ENCODE peak calls at places on chromosomes 12 and 14, in nine cellular contexts. One of them, this sample, is unnamed.

GRCh38 chr14:32329146-32329545 is at the start of gene AKAP6:
- DNase-seq in ovary: no peak
- DNase-seq in M059J: no peak
- DNase-seq in mucosa of gallbladder: no peak
- DNase-seq in hypothalamus: peak
- DNase-seq in GDM1: no peak
- DNase-seq in central memory CD8-positive, alpha-beta T cell: no peak
- DNase-seq in A549: no peak
- DNase-seq in neural crest cell: peak
- DNase-seq in this sample: no peak

GRCh38 chr12:64810831-64811230 is 13.6 kb upstream of the TBC1D30 start:
- DNase-seq in ovary: no peak
- DNase-seq in M059J: peak
- DNase-seq in mucosa of gallbladder: no peak
- DNase-seq in hypothalamus: no peak
- DNase-seq in GDM1: no peak
- DNase-seq in central memory CD8-positive, alpha-beta T cell: no peak
- DNase-seq in A549: peak
- DNase-seq in neural crest cell: no peak
- DNase-seq in this sample: no peak

GRCh38 chr14:23172572-23172971 is 10.9 kb downstream of the SLC7A8 start:
- DNase-seq in ovary: no peak
- DNase-seq in M059J: no peak
- DNase-seq in mucosa of gallbladder: no peak
- DNase-seq in hypothalamus: no peak
- DNase-seq in GDM1: no peak
- DNase-seq in central memory CD8-positive, alpha-beta T cell: no peak
- DNase-seq in A549: no peak
- DNase-seq in neural crest cell: no peak
- DNase-seq in this sample: no peak

GRCh38 chr12:117980621-117981020 is 11.8 kb upstream of the KSR2 start:
- DNase-seq in ovary: no peak
- DNase-seq in M059J: no peak
- DNase-seq in mucosa of gallbladder: no peak
- DNase-seq in hypothalamus: no peak
- DNase-seq in GDM1: no peak
- DNase-seq in central memory CD8-positive, alpha-beta T cell: no peak
- DNase-seq in A549: no peak
- DNase-seq in neural crest cell: no peak
- DNase-seq in this sample: no peak

GRCh38 chr14:93045965-93046695 is 69.6 kb downstream of the ITPK1 start:
- DNase-seq in ovary: no peak
- DNase-seq in M059J: peak
- DNase-seq in mucosa of gallbladder: no peak
- DNase-seq in hypothalamus: no peak
- DNase-seq in GDM1: no peak
- DNase-seq in central memory CD8-positive, alpha-beta T cell: no peak
- DNase-seq in A549: no peak
- DNase-seq in neural crest cell: no peak
- DNase-seq in this sample: no peak

GRCh38 chr14:24052656-24053547 is 1.1 kb downstream of the CARMIL3 start:
- DNase-seq in ovary: no peak
- DNase-seq in M059J: no peak
- DNase-seq in mucosa of gallbladder: no peak
- DNase-seq in hypothalamus: peak
- DNase-seq in GDM1: no peak
- DNase-seq in central memory CD8-positive, alpha-beta T cell: no peak
- DNase-seq in A549: no peak
- DNase-seq in neural crest cell: no peak
- DNase-seq in this sample: no peak

GRCh38 chr12:32568241-32568640 is 110.9 kb upstream of the DNM1L start:
- DNase-seq in ovary: no peak
- DNase-seq in M059J: peak
- DNase-seq in mucosa of gallbladder: no peak
- DNase-seq in hypothalamus: no peak
- DNase-seq in GDM1: no peak
- DNase-seq in central memory CD8-positive, alpha-beta T cell: no peak
- DNase-seq in A549: peak
- DNase-seq in neural crest cell: no peak
- DNase-seq in this sample: no peak

GRCh38 chr14:44846232-44846824 is 115.4 kb downstream of the KLHL28 start:
- DNase-seq in ovary: no peak
- DNase-seq in M059J: peak
- DNase-seq in mucosa of gallbladder: peak
- DNase-seq in hypothalamus: no peak
- DNase-seq in GDM1: no peak
- DNase-seq in central memory CD8-positive, alpha-beta T cell: no peak
- DNase-seq in A549: peak
- DNase-seq in neural crest cell: peak
- DNase-seq in this sample: peak

GRCh38 chr12:124002654-124003053 is 29.6 kb downstream of the ZNF664 start:
- DNase-seq in ovary: no peak
- DNase-seq in M059J: no peak
- DNase-seq in mucosa of gallbladder: no peak
- DNase-seq in hypothalamus: no peak
- DNase-seq in GDM1: no peak
- DNase-seq in central memory CD8-positive, alpha-beta T cell: no peak
- DNase-seq in A549: no peak
- DNase-seq in neural crest cell: no peak
- DNase-seq in this sample: no peak

GRCh38 chr14:102986810-102987579 is 64.5 kb downstream of the AMN start:
- DNase-seq in ovary: no peak
- DNase-seq in M059J: no peak
- DNase-seq in mucosa of gallbladder: no peak
- DNase-seq in hypothalamus: peak
- DNase-seq in GDM1: no peak
- DNase-seq in central memory CD8-positive, alpha-beta T cell: no peak
- DNase-seq in A549: no peak
- DNase-seq in neural crest cell: no peak
- DNase-seq in this sample: no peak

GRCh38 chr12:118326971-118327370 is 45.7 kb downstream of the TAOK3 start:
- DNase-seq in ovary: no peak
- DNase-seq in M059J: no peak
- DNase-seq in mucosa of gallbladder: no peak
- DNase-seq in hypothalamus: no peak
- DNase-seq in GDM1: no peak
- DNase-seq in central memory CD8-positive, alpha-beta T cell: no peak
- DNase-seq in A549: no peak
- DNase-seq in neural crest cell: no peak
- DNase-seq in this sample: no peak

GRCh38 chr12:65941388-65941787 is 117.1 kb downstream of the HMGA2 start:
- DNase-seq in ovary: no peak
- DNase-seq in M059J: peak
- DNase-seq in mucosa of gallbladder: no peak
- DNase-seq in hypothalamus: no peak
- DNase-seq in GDM1: no peak
- DNase-seq in central memory CD8-positive, alpha-beta T cell: no peak
- DNase-seq in A549: peak
- DNase-seq in neural crest cell: no peak
- DNase-seq in this sample: no peak

GRCh38 chr12:104243551-104243950 is 28.0 kb downstream of the TXNRD1 start:
- DNase-seq in ovary: no peak
- DNase-seq in M059J: peak
- DNase-seq in mucosa of gallbladder: no peak
- DNase-seq in hypothalamus: no peak
- DNase-seq in GDM1: no peak
- DNase-seq in central memory CD8-positive, alpha-beta T cell: no peak
- DNase-seq in A549: no peak
- DNase-seq in neural crest cell: no peak
- DNase-seq in this sample: no peak

GRCh38 chr12:7940906-7941305 is 4.9 kb upstream of the SLC2A3 start:
- DNase-seq in ovary: no peak
- DNase-seq in M059J: no peak
- DNase-seq in mucosa of gallbladder: no peak
- DNase-seq in hypothalamus: no peak
- DNase-seq in GDM1: no peak
- DNase-seq in central memory CD8-positive, alpha-beta T cell: no peak
- DNase-seq in A549: no peak
- DNase-seq in neural crest cell: no peak
- DNase-seq in this sample: no peak

GRCh38 chr14:85319998-85320397 is 209.9 kb upstream of the FLRT2 start:
- DNase-seq in ovary: no peak
- DNase-seq in M059J: no peak
- DNase-seq in mucosa of gallbladder: no peak
- DNase-seq in hypothalamus: no peak
- DNase-seq in GDM1: no peak
- DNase-seq in central memory CD8-positive, alpha-beta T cell: no peak
- DNase-seq in A549: no peak
- DNase-seq in neural crest cell: no peak
- DNase-seq in this sample: no peak

GRCh38 chr14:73457050-73457934 is 1.1 kb downstream of the NUMB start:
- DNase-seq in ovary: no peak
- DNase-seq in M059J: peak
- DNase-seq in mucosa of gallbladder: no peak
- DNase-seq in hypothalamus: peak
- DNase-seq in GDM1: no peak
- DNase-seq in central memory CD8-positive, alpha-beta T cell: no peak
- DNase-seq in A549: peak
- DNase-seq in neural crest cell: peak
- DNase-seq in this sample: peak

GRCh38 chr12:105455250-105455649 is 124.8 kb downstream of the C12orf75 start:
- DNase-seq in ovary: no peak
- DNase-seq in M059J: no peak
- DNase-seq in mucosa of gallbladder: no peak
- DNase-seq in hypothalamus: no peak
- DNase-seq in GDM1: no peak
- DNase-seq in central memory CD8-positive, alpha-beta T cell: no peak
- DNase-seq in A549: no peak
- DNase-seq in neural crest cell: no peak
- DNase-seq in this sample: no peak

GRCh38 chr12:55718020-55718419 is 2.2 kb upstream of the RDH5 start:
- DNase-seq in ovary: no peak
- DNase-seq in M059J: peak
- DNase-seq in mucosa of gallbladder: no peak
- DNase-seq in hypothalamus: no peak
- DNase-seq in GDM1: no peak
- DNase-seq in central memory CD8-positive, alpha-beta T cell: no peak
- DNase-seq in A549: no peak
- DNase-seq in neural crest cell: no peak
- DNase-seq in this sample: no peak

GRCh38 chr14:80629606-80630005 is 311.9 kb downstream of the CEP128 start:
- DNase-seq in ovary: no peak
- DNase-seq in M059J: peak
- DNase-seq in mucosa of gallbladder: no peak
- DNase-seq in hypothalamus: no peak
- DNase-seq in GDM1: no peak
- DNase-seq in central memory CD8-positive, alpha-beta T cell: no peak
- DNase-seq in A549: no peak
- DNase-seq in neural crest cell: no peak
- DNase-seq in this sample: no peak

GRCh38 chr14:99164712-99165111 is 107.3 kb downstream of the BCL11B start:
- DNase-seq in ovary: no peak
- DNase-seq in M059J: no peak
- DNase-seq in mucosa of gallbladder: no peak
- DNase-seq in hypothalamus: no peak
- DNase-seq in GDM1: no peak
- DNase-seq in central memory CD8-positive, alpha-beta T cell: no peak
- DNase-seq in A549: no peak
- DNase-seq in neural crest cell: no peak
- DNase-seq in this sample: no peak

GRCh38 chr12:25852792-25853191 is 105.7 kb upstream of the RASSF8 start:
- DNase-seq in ovary: no peak
- DNase-seq in M059J: peak
- DNase-seq in mucosa of gallbladder: no peak
- DNase-seq in hypothalamus: no peak
- DNase-seq in GDM1: no peak
- DNase-seq in central memory CD8-positive, alpha-beta T cell: no peak
- DNase-seq in A549: peak
- DNase-seq in neural crest cell: no peak
- DNase-seq in this sample: no peak

This sample was measured in naive thymus-derived CD4-positive, alpha-beta T cell.